ENCODE peak calls at places on chromosome 5, in ten cellular contexts. One of them, this sample, is unnamed.

GRCh38 chr5:124825250-124825982 is 79.0 kb upstream of the ZNF608 start:
- DNase-seq in upper lobe of left lung: no peak
- DNase-seq in sigmoid colon: no peak
- DNase-seq in GM12892: no peak
- DNase-seq in endothelial cell of umbilical vein: no peak
- DNase-seq in HL-60: no peak
- DNase-seq in suprapubic skin: no peak
- DNase-seq in HCT116: no peak
- DNase-seq in SK-N-SH: no peak
- DNase-seq in stomach: no peak
- DNase-seq in this sample: peak; percentile 88

GRCh38 chr5:124867064-124867707 is 120.7 kb upstream of the ZNF608 start:
- DNase-seq in HCT116: no peak
- DNase-seq in stomach: no peak
- DNase-seq in endothelial cell of umbilical vein: no peak
- DNase-seq in HL-60: no peak
- DNase-seq in SK-N-SH: no peak
- DNase-seq in GM12892: no peak
- DNase-seq in suprapubic skin: no peak
- DNase-seq in sigmoid colon: no peak
- DNase-seq in upper lobe of left lung: no peak
- DNase-seq in this sample: no peak

GRCh38 chr5:147162740-147163139 is 72.1 kb upstream of the STK32A start:
- DNase-seq in suprapubic skin: no peak
- DNase-seq in endothelial cell of umbilical vein: no peak
- DNase-seq in GM12892: no peak
- DNase-seq in HL-60: no peak
- DNase-seq in SK-N-SH: no peak
- DNase-seq in upper lobe of left lung: no peak
- DNase-seq in sigmoid colon: no peak
- DNase-seq in stomach: no peak
- DNase-seq in HCT116: no peak
- DNase-seq in this sample: no peak

GRCh38 chr5:112822456-112822855 is 38.6 kb upstream of the SRP19 start:
- DNase-seq in suprapubic skin: no peak
- DNase-seq in upper lobe of left lung: no peak
- DNase-seq in sigmoid colon: no peak
- DNase-seq in GM12892: no peak
- DNase-seq in SK-N-SH: no peak
- DNase-seq in HL-60: no peak
- DNase-seq in HCT116: no peak
- DNase-seq in endothelial cell of umbilical vein: no peak
- DNase-seq in stomach: no peak
- DNase-seq in this sample: no peak

GRCh38 chr5:56561-57290 is 35.2 kb upstream of the PLEKHG4B start:
- DNase-seq in stomach: no peak
- DNase-seq in GM12892: no peak
- DNase-seq in HCT116: no peak
- DNase-seq in SK-N-SH: no peak
- DNase-seq in upper lobe of left lung: no peak
- DNase-seq in endothelial cell of umbilical vein: no peak
- DNase-seq in HL-60: no peak
- DNase-seq in sigmoid colon: no peak
- DNase-seq in suprapubic skin: no peak
- DNase-seq in this sample: no peak

GRCh38 chr5:43973318-43973717 is 370.3 kb downstream of the NNT start:
- DNase-seq in HL-60: peak; percentile 35
- DNase-seq in sigmoid colon: no peak
- DNase-seq in stomach: no peak
- DNase-seq in HCT116: no peak
- DNase-seq in SK-N-SH: no peak
- DNase-seq in GM12892: no peak
- DNase-seq in upper lobe of left lung: no peak
- DNase-seq in endothelial cell of umbilical vein: no peak
- DNase-seq in suprapubic skin: no peak
- DNase-seq in this sample: no peak

GRCh38 chr5:82537646-82538306 is 259.6 kb upstream of the RPS23 start:
- DNase-seq in stomach: no peak
- DNase-seq in endothelial cell of umbilical vein: no peak
- DNase-seq in GM12892: no peak
- DNase-seq in sigmoid colon: no peak
- DNase-seq in upper lobe of left lung: no peak
- DNase-seq in SK-N-SH: peak; percentile 20
- DNase-seq in HCT116: no peak
- DNase-seq in suprapubic skin: no peak
- DNase-seq in HL-60: no peak
- DNase-seq in this sample: no peak

GRCh38 chr5:43895876-43896275 is 292.9 kb downstream of the NNT start:
- DNase-seq in SK-N-SH: no peak
- DNase-seq in endothelial cell of umbilical vein: no peak
- DNase-seq in sigmoid colon: no peak
- DNase-seq in stomach: no peak
- DNase-seq in upper lobe of left lung: no peak
- DNase-seq in HCT116: no peak
- DNase-seq in GM12892: no peak
- DNase-seq in suprapubic skin: no peak
- DNase-seq in HL-60: no peak
- DNase-seq in this sample: no peak

GRCh38 chr5:115575167-115576070 is 26.9 kb downstream of the TICAM2 start:
- DNase-seq in suprapubic skin: no peak
- DNase-seq in sigmoid colon: no peak
- DNase-seq in GM12892: no peak
- DNase-seq in HCT116: no peak
- DNase-seq in SK-N-SH: no peak
- DNase-seq in stomach: no peak
- DNase-seq in endothelial cell of umbilical vein: peak; percentile 96
- DNase-seq in HL-60: no peak
- DNase-seq in upper lobe of left lung: no peak
- DNase-seq in this sample: no peak

GRCh38 chr5:76210946-76211345 is 127.8 kb downstream of the SV2C start:
- DNase-seq in HCT116: no peak
- DNase-seq in sigmoid colon: no peak
- DNase-seq in SK-N-SH: no peak
- DNase-seq in GM12892: no peak
- DNase-seq in stomach: no peak
- DNase-seq in endothelial cell of umbilical vein: no peak
- DNase-seq in upper lobe of left lung: no peak
- DNase-seq in suprapubic skin: no peak
- DNase-seq in HL-60: no peak
- DNase-seq in this sample: no peak

GRCh38 chr5:114311943-114312342 is 49.9 kb upstream of the KCNN2 start:
- DNase-seq in sigmoid colon: no peak
- DNase-seq in endothelial cell of umbilical vein: no peak
- DNase-seq in suprapubic skin: no peak
- DNase-seq in GM12892: no peak
- DNase-seq in HL-60: no peak
- DNase-seq in HCT116: no peak
- DNase-seq in SK-N-SH: no peak
- DNase-seq in stomach: no peak
- DNase-seq in upper lobe of left lung: no peak
- DNase-seq in this sample: no peak

GRCh38 chr5:80181618-80182211 is 74.1 kb downstream of the SERINC5 start:
- DNase-seq in suprapubic skin: no peak
- DNase-seq in upper lobe of left lung: no peak
- DNase-seq in GM12892: no peak
- DNase-seq in endothelial cell of umbilical vein: no peak
- DNase-seq in HL-60: peak; percentile 79
- DNase-seq in sigmoid colon: no peak
- DNase-seq in SK-N-SH: no peak
- DNase-seq in HCT116: peak; percentile 88
- DNase-seq in stomach: peak; percentile 91
- DNase-seq in this sample: no peak

GRCh38 chr5:173823721-173824567 is 64.2 kb upstream of the CPEB4 start:
- DNase-seq in SK-N-SH: no peak
- DNase-seq in upper lobe of left lung: no peak
- DNase-seq in stomach: peak; percentile 64
- DNase-seq in HCT116: no peak
- DNase-seq in endothelial cell of umbilical vein: peak; percentile 2
- DNase-seq in HL-60: no peak
- DNase-seq in GM12892: no peak
- DNase-seq in sigmoid colon: no peak
- DNase-seq in suprapubic skin: no peak
- DNase-seq in this sample: no peak
- TF ChIP-seq POLR2AphosphoS5 in SK-N-SH: no peak
- TF ChIP-seq POLR2AphosphoS5 in upper lobe of left lung: peak; percentile 13
- TF ChIP-seq POLR2AphosphoS5 in stomach: peak; percentile 53
- TF ChIP-seq POLR2AphosphoS5 in HCT116: no peak
- TF ChIP-seq POLR2AphosphoS5 in endothelial cell of umbilical vein: no peak
- TF ChIP-seq POLR2AphosphoS5 in HL-60: no peak
- TF ChIP-seq POLR2AphosphoS5 in GM12892: no peak
- TF ChIP-seq POLR2AphosphoS5 in sigmoid colon: no peak
- TF ChIP-seq POLR2AphosphoS5 in suprapubic skin: no peak
- TF ChIP-seq POLR2AphosphoS5 in this sample: no peak

GRCh38 chr5:133467325-133467700 is 145.0 kb downstream of the FSTL4 start:
- DNase-seq in SK-N-SH: no peak
- DNase-seq in HL-60: no peak
- DNase-seq in HCT116: no peak
- DNase-seq in endothelial cell of umbilical vein: no peak
- DNase-seq in suprapubic skin: no peak
- DNase-seq in stomach: peak; percentile 14
- DNase-seq in sigmoid colon: no peak
- DNase-seq in upper lobe of left lung: no peak
- DNase-seq in GM12892: no peak
- DNase-seq in this sample: no peak
- TF ChIP-seq POLR2AphosphoS5 in SK-N-SH: no peak
- TF ChIP-seq POLR2AphosphoS5 in HL-60: no peak
- TF ChIP-seq POLR2AphosphoS5 in HCT116: no peak
- TF ChIP-seq POLR2AphosphoS5 in endothelial cell of umbilical vein: no peak
- TF ChIP-seq POLR2AphosphoS5 in suprapubic skin: no peak
- TF ChIP-seq POLR2AphosphoS5 in stomach: no peak
- TF ChIP-seq POLR2AphosphoS5 in sigmoid colon: no peak
- TF ChIP-seq POLR2AphosphoS5 in upper lobe of left lung: no peak
- TF ChIP-seq POLR2AphosphoS5 in GM12892: no peak
- TF ChIP-seq POLR2AphosphoS5 in this sample: no peak

GRCh38 chr5:157542282-157542966 is 33.2 kb downstream of the ADAM19 start:
- DNase-seq in GM12892: no peak
- DNase-seq in upper lobe of left lung: no peak
- DNase-seq in sigmoid colon: no peak
- DNase-seq in endothelial cell of umbilical vein: no peak
- DNase-seq in stomach: no peak
- DNase-seq in SK-N-SH: no peak
- DNase-seq in suprapubic skin: no peak
- DNase-seq in HCT116: no peak
- DNase-seq in HL-60: no peak
- DNase-seq in this sample: no peak
- TF ChIP-seq POLR2AphosphoS5 in GM12892: no peak
- TF ChIP-seq POLR2AphosphoS5 in upper lobe of left lung: no peak
- TF ChIP-seq POLR2AphosphoS5 in sigmoid colon: no peak
- TF ChIP-seq POLR2AphosphoS5 in endothelial cell of umbilical vein: no peak
- TF ChIP-seq POLR2AphosphoS5 in stomach: no peak
- TF ChIP-seq POLR2AphosphoS5 in SK-N-SH: no peak
- TF ChIP-seq POLR2AphosphoS5 in suprapubic skin: no peak
- TF ChIP-seq POLR2AphosphoS5 in HCT116: no peak
- TF ChIP-seq POLR2AphosphoS5 in HL-60: no peak
- TF ChIP-seq POLR2AphosphoS5 in this sample: no peak

DNA sequence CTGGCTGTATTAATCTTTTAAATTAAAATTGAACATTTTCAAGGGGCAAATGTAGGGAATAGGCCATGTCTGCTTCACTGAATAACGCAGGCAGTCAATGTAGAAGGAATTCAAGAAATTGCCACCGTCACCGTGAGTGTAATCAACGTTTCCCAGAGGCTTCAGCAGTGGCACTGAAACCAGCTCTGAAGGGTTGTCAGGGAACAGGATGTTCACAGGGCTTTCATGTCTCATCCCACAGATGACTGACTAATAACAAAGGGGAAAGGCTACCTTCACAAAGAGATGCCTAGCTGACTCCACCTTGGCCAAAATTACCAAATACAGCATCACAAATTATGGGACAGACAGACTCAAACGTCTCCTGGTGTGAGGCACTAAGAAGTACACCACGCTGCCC is 70.4 kb upstream of the SIMC1 start:
- DNase-seq in GM12892: no peak
- DNase-seq in SK-N-SH: no peak
- DNase-seq in upper lobe of left lung: no peak
- DNase-seq in HL-60: no peak
- DNase-seq in HCT116: no peak
- DNase-seq in stomach: no peak
- DNase-seq in suprapubic skin: no peak
- DNase-seq in endothelial cell of umbilical vein: no peak
- DNase-seq in sigmoid colon: no peak
- DNase-seq in this sample: no peak
- TF ChIP-seq POLR2AphosphoS5 in GM12892: no peak
- TF ChIP-seq POLR2AphosphoS5 in SK-N-SH: no peak
- TF ChIP-seq POLR2AphosphoS5 in upper lobe of left lung: no peak
- TF ChIP-seq POLR2AphosphoS5 in HL-60: no peak
- TF ChIP-seq POLR2AphosphoS5 in HCT116: no peak
- TF ChIP-seq POLR2AphosphoS5 in stomach: no peak
- TF ChIP-seq POLR2AphosphoS5 in suprapubic skin: no peak
- TF ChIP-seq POLR2AphosphoS5 in endothelial cell of umbilical vein: no peak
- TF ChIP-seq POLR2AphosphoS5 in sigmoid colon: no peak
- TF ChIP-seq POLR2AphosphoS5 in this sample: no peak

GRCh38 chr5:179729303-179729702 is 3.3 kb upstream of the MAML1 start:
- DNase-seq in HL-60: no peak
- DNase-seq in endothelial cell of umbilical vein: no peak
- DNase-seq in SK-N-SH: no peak
- DNase-seq in sigmoid colon: no peak
- DNase-seq in upper lobe of left lung: no peak
- DNase-seq in HCT116: no peak
- DNase-seq in suprapubic skin: no peak
- DNase-seq in GM12892: no peak
- DNase-seq in stomach: no peak
- DNase-seq in this sample: no peak

GRCh38 chr5:179729727-179730126 is 2.9 kb upstream of the MAML1 start:
- DNase-seq in endothelial cell of umbilical vein: no peak
- DNase-seq in stomach: no peak
- DNase-seq in GM12892: no peak
- DNase-seq in HCT116: no peak
- DNase-seq in sigmoid colon: no peak
- DNase-seq in HL-60: no peak
- DNase-seq in upper lobe of left lung: no peak
- DNase-seq in SK-N-SH: no peak
- DNase-seq in suprapubic skin: no peak
- DNase-seq in this sample: no peak

GRCh38 chr5:179730356-179730755 is 2.3 kb upstream of the MAML1 start:
- DNase-seq in HL-60: no peak
- DNase-seq in stomach: no peak
- DNase-seq in suprapubic skin: no peak
- DNase-seq in upper lobe of left lung: no peak
- DNase-seq in HCT116: no peak
- DNase-seq in sigmoid colon: no peak
- DNase-seq in SK-N-SH: no peak
- DNase-seq in endothelial cell of umbilical vein: no peak
- DNase-seq in GM12892: no peak
- DNase-seq in this sample: no peak

GRCh38 chr5:179731791-179732411 is 721 bp upstream of the MAML1 start:
- DNase-seq in upper lobe of left lung: peak; percentile 72
- DNase-seq in endothelial cell of umbilical vein: no peak
- DNase-seq in SK-N-SH: no peak
- DNase-seq in GM12892: no peak
- DNase-seq in HCT116: no peak
- DNase-seq in stomach: no peak
- DNase-seq in HL-60: peak; percentile 78
- DNase-seq in suprapubic skin: peak; percentile 77
- DNase-seq in sigmoid colon: peak; percentile 69
- DNase-seq in this sample: peak; percentile 86

DNA sequence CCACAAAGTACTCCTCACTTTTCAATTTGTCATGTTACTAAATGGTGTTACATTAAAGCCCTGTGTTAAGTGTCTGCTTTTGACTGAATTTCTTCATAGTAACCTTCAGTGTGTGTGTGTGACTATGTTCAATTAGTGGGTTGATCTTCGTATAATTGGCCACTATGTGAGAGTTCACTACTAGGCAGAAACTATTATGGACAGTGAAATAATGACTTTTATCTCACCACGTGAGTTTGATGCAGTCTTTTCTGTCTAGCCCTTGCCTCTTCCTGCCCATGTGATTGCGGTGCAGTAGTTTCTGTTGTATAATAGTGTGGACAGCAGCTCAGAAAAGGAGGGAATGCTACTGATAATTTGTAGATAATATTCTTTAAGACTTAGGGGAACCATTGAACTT is 1.8 kb upstream of the MAML1 start:
- DNase-seq in upper lobe of left lung: no peak
- DNase-seq in sigmoid colon: no peak
- DNase-seq in GM12892: no peak
- DNase-seq in endothelial cell of umbilical vein: no peak
- DNase-seq in suprapubic skin: no peak
- DNase-seq in HL-60: peak; percentile 29
- DNase-seq in HCT116: no peak
- DNase-seq in SK-N-SH: no peak
- DNase-seq in stomach: no peak
- DNase-seq in this sample: no peak
- TF ChIP-seq POLR2AphosphoS5 in upper lobe of left lung: no peak
- TF ChIP-seq POLR2AphosphoS5 in sigmoid colon: no peak
- TF ChIP-seq POLR2AphosphoS5 in GM12892: no peak
- TF ChIP-seq POLR2AphosphoS5 in endothelial cell of umbilical vein: no peak
- TF ChIP-seq POLR2AphosphoS5 in suprapubic skin: no peak
- TF ChIP-seq POLR2AphosphoS5 in HL-60: peak; percentile 25
- TF ChIP-seq POLR2AphosphoS5 in HCT116: no peak
- TF ChIP-seq POLR2AphosphoS5 in SK-N-SH: no peak
- TF ChIP-seq POLR2AphosphoS5 in stomach: no peak
- TF ChIP-seq POLR2AphosphoS5 in this sample: no peak